ENCODE peak calls at places on chromosomes 2 and 18, in six cellular contexts. L is K562, G is GM12878, I is H1, E is GM12892, D is HepG2. H is an unnamed sample.
A peak's percentile ranks its signal among the peaks of the same experiment; 100 is the strongest.

GRCh38 chr2:127014630-127015029 is 92.3 kb downstream of the BIN1 start:
- DNase-seq in L (no peak), G (no peak), I (no peak), E (no peak), D (no peak), H (no peak)

GRCh38 chr18:50729326-50729725 is 90.5 kb downstream of the MRO start:
- DNase-seq in L (no peak), G (no peak), I (no peak), E (no peak), D (no peak), H (no peak)

GRCh38 chr2:44077942-44078511 is 82.2 kb upstream of the LRPPRC start:
- DNase-seq in L (no peak), G (no peak), I (no peak), E (no peak), D (no peak), H (no peak)

GRCh38 chr2:33051586-33052385 is 105.0 kb downstream of the LTBP1 start:
- DNase-seq in L (no peak), G (no peak), I (no peak), E (no peak), D (peak; percentile 41), H (no peak)

GRCh38 chr2:96872591-96873349 is 2.9 kb upstream of the SEMA4C start:
- DNase-seq in L (peak; percentile 75), G (no peak), I (no peak), E (no peak), D (no peak), H (no peak)

GRCh38 chr2:20322527-20323300 is 27.9 kb downstream of the PUM2 start:
- DNase-seq in L (no peak), G (no peak), I (no peak), E (no peak), D (no peak), H (no peak)

GRCh38 chr2:230895536-230896345 is 29.3 kb downstream of the GPR55 start:
- DNase-seq in L (no peak), G (no peak), I (no peak), E (no peak), D (no peak), H (no peak)

GRCh38 chr2:232235206-232235605 is 143.3 kb upstream of the ALPP start:
- DNase-seq in L (no peak), G (no peak), I (no peak), E (no peak), D (no peak), H (no peak)

GRCh38 chr2:232512557-232512956 is 7.6 kb upstream of the PRSS56 start:
- DNase-seq in L (no peak), G (no peak), I (no peak), E (no peak), D (no peak), H (no peak)

GRCh38 chr18:55390898-55391297 is 197.1 kb downstream of the TCF4 start:
- DNase-seq in L (no peak), G (no peak), I (no peak), E (no peak), D (no peak), H (no peak)

GRCh38 chr2:199851886-199852285 is 894 bp upstream of the FTCDNL1 start:
- DNase-seq in L (no peak), G (no peak), I (no peak), E (no peak), D (no peak), H (no peak)

GRCh38 chr2:235414422-235414821 is 79.4 kb upstream of the AGAP1 start:
- DNase-seq in L (no peak), G (no peak), I (no peak), E (no peak), D (no peak), H (no peak)

GRCh38 chr2:120446236-120447121 is 100.5 kb downstream of the INHBB start:
- DNase-seq in L (no peak), G (no peak), I (no peak), E (no peak), D (no peak), H (no peak)

GRCh38 chr2:88603146-88603545 is 24.1 kb downstream of the EIF2AK3 start:
- DNase-seq in L (no peak), G (no peak), I (no peak), E (no peak), D (no peak), H (no peak)

GRCh38 chr2:163210430-163210918 is 371.9 kb upstream of the KCNH7 start:
- DNase-seq in L (no peak), G (no peak), I (no peak), E (no peak), D (no peak), H (no peak)

GRCh38 chr2:240252191-240252871 is 111.9 kb upstream of the OTOS start:
- DNase-seq in L (no peak), G (no peak), I (no peak), E (no peak), D (no peak), H (no peak)

GRCh38 chr2:128638741-128639477 is 320.2 kb upstream of the HS6ST1 start:
- DNase-seq in L (no peak), G (no peak), I (peak; percentile 88), E (no peak), D (no peak), H (no peak)

GRCh38 chr2:69863310-69863709 is 30.4 kb upstream of the SNRNP27 start:
- DNase-seq in L (peak; percentile 29), G (no peak), I (no peak), E (no peak), D (no peak), H (no peak)

GRCh38 chr2:65545818-65546217 is 113.4 kb upstream of the SPRED2 start:
- DNase-seq in L (no peak), G (no peak), I (no peak), E (no peak), D (no peak), H (no peak)

GRCh38 chr18:23189099-23189498 is 53.8 kb downstream of the CABLES1 start:
- DNase-seq in L (no peak), G (no peak), I (no peak), E (no peak), D (no peak), H (no peak)

GRCh38 chr2:231191896-231192872 is 6.2 kb upstream of the ARMC9 start:
- DNase-seq in L (peak; percentile 62), G (no peak), I (peak; percentile 64), E (no peak), D (peak; percentile 70), H (no peak)

GRCh38 chr2:102069311-102069974 is 73.1 kb upstream of the IL1R1 start:
- DNase-seq in L (peak; percentile 94), G (no peak), I (no peak), E (no peak), D (no peak), H (no peak)

GRCh38 chr2:203535078-203535783 is at the start of gene RAPH1:
- DNase-seq in L (peak; percentile 83), G (no peak), I (peak; percentile 47), E (peak; percentile 49), D (peak; percentile 75), H (peak; percentile 60)

GRCh38 chr2:140436956-140437355 is 1656.8 kb upstream of the NXPH2 start:
- DNase-seq in L (no peak), G (no peak), I (no peak), E (no peak), D (no peak), H (no peak)

GRCh38 chr2:230658877-230659652 is 53.6 kb upstream of the CAB39 start:
- DNase-seq in L (peak; percentile 92), G (peak; percentile 91), I (no peak), E (no peak), D (no peak), H (no peak)

GRCh38 chr2:159521272-159521671 is 95.1 kb downstream of the BAZ2B start:
- DNase-seq in L (no peak), G (no peak), I (no peak), E (no peak), D (no peak), H (no peak)

GRCh38 chr2:159518321-159519005 is 97.9 kb downstream of the BAZ2B start:
- DNase-seq in L (no peak), G (no peak), I (no peak), E (no peak), D (no peak), H (no peak)

GRCh38 chr2:159513745-159514144 is 102.6 kb downstream of the BAZ2B start:
- DNase-seq in L (no peak), G (no peak), I (no peak), E (no peak), D (no peak), H (no peak)

GRCh38 chr2:159515482-159515881 is 100.9 kb downstream of the BAZ2B start:
- DNase-seq in L (no peak), G (no peak), I (no peak), E (no peak), D (no peak), H (no peak)

GRCh38 chr2:159516241-159516758 is 100.0 kb downstream of the BAZ2B start:
- DNase-seq in L (peak; percentile 26), G (peak; percentile 45), I (no peak), E (no peak), D (peak; percentile 35), H (peak; percentile 11)
- TF ChIP-seq POLR2A in L (no peak), G (peak; percentile 40), I (no peak), E (no peak), D (no peak), H (peak; percentile 58)

DNA sequence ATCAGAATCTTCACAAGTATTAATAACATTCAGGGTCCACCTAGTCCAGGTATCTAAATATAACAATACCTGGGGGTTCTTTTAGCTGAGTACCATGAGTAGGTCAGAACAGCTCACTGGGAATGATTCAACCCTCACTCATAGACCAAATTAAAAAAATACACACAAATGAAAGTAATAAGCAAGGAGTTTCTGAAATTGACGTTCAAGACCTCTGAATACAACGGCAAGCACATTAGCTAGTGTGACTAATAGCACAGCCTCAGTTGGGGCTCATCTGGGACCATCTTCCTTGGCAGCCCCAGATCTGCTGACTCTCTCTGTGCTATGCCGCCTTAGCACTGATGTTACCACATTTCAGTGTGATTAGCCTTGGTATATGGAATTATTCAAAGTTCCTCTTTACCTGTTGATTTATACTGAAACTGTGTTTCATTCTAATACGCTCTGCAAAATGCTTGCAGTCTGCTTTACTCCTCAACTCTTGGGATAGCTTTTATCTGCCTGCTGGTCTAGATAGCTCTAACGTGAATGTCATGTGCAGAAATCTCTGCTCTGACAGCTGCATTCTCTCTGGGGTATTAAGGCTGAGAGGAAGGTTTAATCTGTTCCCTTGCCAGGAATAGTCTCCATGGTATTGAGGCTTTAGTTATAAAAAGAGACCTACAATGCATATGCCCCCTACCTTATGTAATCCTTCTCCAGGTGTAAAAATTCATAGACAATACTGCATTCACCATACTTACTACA is 153.3 kb downstream of the METTL4 start:
- DNase-seq in L (no peak), G (no peak), I (no peak), E (no peak), D (no peak), H (no peak)
- TF ChIP-seq TAF1 in L (no peak), G (no peak), I (no peak), E (no peak), D (no peak), H (no peak)

DNA sequence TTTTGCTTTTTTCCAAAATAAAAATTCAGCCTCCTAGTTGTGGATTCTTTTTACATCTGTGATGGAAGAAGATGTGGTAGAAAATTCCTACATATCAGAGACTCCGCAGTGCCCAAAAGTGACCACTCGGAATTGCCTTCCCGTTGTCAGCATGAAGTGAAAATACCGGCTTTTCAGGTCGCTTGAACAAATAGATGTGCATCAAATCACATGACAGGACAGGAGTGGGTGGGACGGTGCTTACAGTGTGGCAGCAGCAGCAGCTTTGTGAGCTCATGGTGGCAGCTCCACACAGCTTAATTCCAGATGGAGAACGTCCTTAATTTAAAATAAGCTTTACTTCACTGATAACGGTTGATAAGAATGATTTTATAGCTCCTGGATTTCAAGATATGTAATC is 20.3 kb downstream of the SALL3 start:
- DNase-seq in L (no peak), G (no peak), I (no peak), E (no peak), D (no peak), H (no peak)
- TF ChIP-seq POLR2AphosphoS5 in L (no peak), G (no peak), I (no peak), E (no peak), D (no peak), H (no peak)

GRCh38 chr2:23384551-23385349 is at the start of gene KLHL29:
- DNase-seq in L (peak; percentile 69), G (no peak), I (no peak), E (peak; percentile 90), D (no peak), H (peak; percentile 86)
- TF ChIP-seq POLR2A in L (no peak), G (peak; percentile 91), I (no peak), E (peak; percentile 69), D (no peak), H (no peak)

H was measured in GM12891.